ENCODE peak calls at places on chromosomes 3 and 15, in five cellular contexts. K is Peyer's patch, P is heart left ventricle, M is psoas muscle, R is breast epithelium. L is an unnamed sample. For H3K27me3, the result is how much of the 10 kb centered on the place peaks cover.

GRCh38 chr15:95872366-95872771 is 458.1 kb upstream of the NR2F2 start:
- DNase-seq in M (no peak), P (no peak), R (no peak), K (no peak), L (no peak)

GRCh38 chr15:98174286-98174685 is 213.8 kb downstream of the ARRDC4 start:
- DNase-seq in M (no peak), R (no peak), P (no peak), K (no peak), L (no peak)

GRCh38 chr3:121957674-121958419 is 63.6 kb downstream of the SLC15A2 start:
- DNase-seq in K (no peak), P (no peak), M (no peak), R (no peak), L (no peak)

GRCh38 chr3:146262711-146263110 is 11.8 kb upstream of the PLSCR4 start:
- DNase-seq in R (no peak), P (no peak), K (no peak), M (no peak), L (no peak)

GRCh38 chr3:128505771-128506170 is 12.8 kb upstream of the GATA2 start:
- DNase-seq in K (no peak), P (no peak), R (no peak), M (no peak), L (no peak)

GRCh38 chr3:50388021-50388719 is 28.8 kb upstream of the TMEM115 start:
- DNase-seq in M (no peak), R (no peak), K (no peak), P (no peak), L (peak)

GRCh38 chr3:53658613-53659193 is 164.3 kb downstream of the CACNA1D start:
- DNase-seq in P (no peak), R (no peak), K (no peak), M (no peak), L (no peak)

GRCh38 chr15:63079938-63080626 is 37.5 kb downstream of the TPM1 start:
- DNase-seq in R (no peak), K (no peak), M (peak), P (no peak), L (no peak)

GRCh38 chr3:66362541-66362941 is 138.3 kb downstream of the LRIG1 start:
- DNase-seq in K (no peak), R (no peak), P (no peak), M (no peak), L (no peak)

GRCh38 chr3:71562938-71563337 is 20.6 kb downstream of the FOXP1 start:
- DNase-seq in P (no peak), R (no peak), M (no peak), K (no peak), L (no peak)

GRCh38 chr15:55060831-55061230 is 135.9 kb downstream of the RSL24D1 start:
- DNase-seq in K (no peak), P (no peak), R (no peak), M (no peak), L (peak)

GRCh38 chr3:182349051-182349450 is 444.3 kb upstream of the ATP11B start:
- DNase-seq in P (no peak), R (no peak), K (no peak), M (no peak), L (no peak)

GRCh38 chr3:11556851-11557644 is 86.7 kb downstream of the VGLL4 start:
- DNase-seq in K (no peak), P (peak), M (peak), R (peak), L (no peak)

GRCh38 chr3:54213910-54214309 is 91.6 kb downstream of the CACNA2D3 start:
- DNase-seq in P (no peak), K (no peak), R (no peak), M (no peak), L (no peak)

GRCh38 chr3:29514170-29514569 is 233.3 kb downstream of the RBMS3 start:
- DNase-seq in M (no peak), R (no peak), P (no peak), K (no peak), L (no peak)

GRCh38 chr3:175857666-175858270 is 998.6 kb downstream of the NAALADL2 start:
- DNase-seq in K (no peak), M (no peak), P (no peak), R (no peak), L (no peak)

GRCh38 chr15:27361418-27361817 is 390.4 kb downstream of the GABRG3 start:
- DNase-seq in P (no peak), M (no peak), K (no peak), R (no peak), L (no peak)

GRCh38 chr3:14988988-14989394 is 41.6 kb downstream of the NR2C2 start:
- DNase-seq in K (peak), R (no peak), P (no peak), M (no peak), L (peak)

GRCh38 chr3:101642441-101642840 is 34.5 kb downstream of the ZBTB11 start:
- DNase-seq in K (no peak), M (no peak), R (no peak), P (no peak), L (no peak)

GRCh38 chr15:26134812-26135211 is 271.7 kb upstream of the ATP10A start:
- DNase-seq in R (no peak), K (no peak), M (no peak), P (no peak), L (no peak)

GRCh38 chr15:35713733-35714132 is 167.8 kb upstream of the DPH6 start:
- DNase-seq in R (no peak), M (no peak), P (no peak), K (no peak), L (no peak)

GRCh38 chr3:168121175-168121853 is 25.6 kb upstream of the GOLIM4 start:
- DNase-seq in M (peak), K (no peak), P (no peak), R (peak), L (no peak)

GRCh38 chr15:36334059-36334458 is 245.4 kb upstream of the CDIN1 start:
- DNase-seq in K (no peak), M (no peak), R (no peak), P (no peak), L (no peak)

GRCh38 chr3:32725721-32726120 is 40.7 kb downstream of the CNOT10 start:
- DNase-seq in M (no peak), K (no peak), R (no peak), P (no peak), L (no peak)

GRCh38 chr3:89606151-89606550 is 498.7 kb downstream of the EPHA3 start:
- DNase-seq in K (no peak), P (no peak), R (no peak), M (no peak), L (no peak)

GRCh38 chr15:36356511-36356910 is 222.9 kb upstream of the CDIN1 start:
- DNase-seq in M (no peak), R (no peak), P (no peak), K (no peak), L (no peak)

GRCh38 chr15:92467245-92467644 is 73.6 kb downstream of the ST8SIA2 start:
- DNase-seq in M (no peak), P (no peak), R (no peak), K (no peak), L (no peak)

GRCh38 chr15:90225504-90226234 is 8.1 kb downstream of the CIB1 start:
- DNase-seq in R (no peak), K (no peak), M (no peak), P (no peak), L (no peak)

GRCh38 chr3:35505181-35505580 is 134.1 kb upstream of the ARPP21 start:
- DNase-seq in K (no peak), P (no peak), R (no peak), M (peak), L (peak)

GRCh38 chr15:89783111-89783860 is 7.2 kb downstream of the MESP2 start:
- DNase-seq in R (no peak), K (no peak), P (no peak), M (no peak), L (peak)

GRCh38 chr15:28935316-28935715 is 49.5 kb downstream of the APBA2 start:
- DNase-seq in M (no peak), P (no peak), K (peak), R (no peak), L (no peak)
- TF ChIP-seq CTCF in M (no peak), P (peak), K (no peak), R (no peak), L (peak)

GRCh38 chr3:62376187-62376720 is 2.9 kb upstream of the FEZF2 start:
- DNase-seq in P (no peak), R (no peak), K (no peak), M (no peak), L (no peak)

GRCh38 chr3:62376906-62377865 is 3.8 kb upstream of the FEZF2 start:
- DNase-seq in P (no peak), M (no peak), R (no peak), K (no peak), L (no peak)

GRCh38 chr3:62373714-62374333 is 474 bp upstream of the FEZF2 start:
- DNase-seq in P (no peak), M (no peak), R (no peak), K (no peak), L (no peak)

GRCh38 chr3:62374375-62374876 is 1.1 kb upstream of the FEZF2 start:
- DNase-seq in P (no peak), K (no peak), R (no peak), M (no peak), L (no peak)

DNA sequence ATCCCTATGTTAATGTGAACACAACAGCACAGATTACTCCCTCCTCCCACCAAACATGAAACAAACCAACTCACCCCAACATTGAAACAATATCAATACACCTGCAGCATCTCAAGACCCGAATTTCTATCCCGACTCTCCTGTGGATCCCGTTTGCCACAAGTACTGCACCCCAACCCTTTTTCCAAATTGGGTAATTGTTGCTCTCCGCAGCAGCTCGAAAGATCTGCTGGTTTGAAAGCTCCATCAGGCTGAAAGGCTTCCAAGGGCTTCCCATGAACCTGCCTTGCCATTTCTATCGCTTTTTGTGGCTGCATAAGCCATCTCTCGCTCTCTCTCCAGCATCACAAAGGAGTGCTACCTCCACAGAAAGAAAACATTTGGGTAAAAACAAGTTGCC is 2.3 kb upstream of the FEZF2 start:
- DNase-seq in R (no peak), K (no peak), M (no peak), P (no peak), L (no peak)
- H3K27me3 ChIP-seq in R (under half), K (under half), M (under half), P (half or more), L (half or more)

GRCh38 chr3:160133757-160134156 is 91.5 kb upstream of the C3orf80 start:
- DNase-seq in R (no peak), P (no peak), K (no peak), M (no peak), L (no peak)
- TF ChIP-seq CTCF in R (no peak), P (no peak), K (no peak), M (no peak), L (no peak)

DNA sequence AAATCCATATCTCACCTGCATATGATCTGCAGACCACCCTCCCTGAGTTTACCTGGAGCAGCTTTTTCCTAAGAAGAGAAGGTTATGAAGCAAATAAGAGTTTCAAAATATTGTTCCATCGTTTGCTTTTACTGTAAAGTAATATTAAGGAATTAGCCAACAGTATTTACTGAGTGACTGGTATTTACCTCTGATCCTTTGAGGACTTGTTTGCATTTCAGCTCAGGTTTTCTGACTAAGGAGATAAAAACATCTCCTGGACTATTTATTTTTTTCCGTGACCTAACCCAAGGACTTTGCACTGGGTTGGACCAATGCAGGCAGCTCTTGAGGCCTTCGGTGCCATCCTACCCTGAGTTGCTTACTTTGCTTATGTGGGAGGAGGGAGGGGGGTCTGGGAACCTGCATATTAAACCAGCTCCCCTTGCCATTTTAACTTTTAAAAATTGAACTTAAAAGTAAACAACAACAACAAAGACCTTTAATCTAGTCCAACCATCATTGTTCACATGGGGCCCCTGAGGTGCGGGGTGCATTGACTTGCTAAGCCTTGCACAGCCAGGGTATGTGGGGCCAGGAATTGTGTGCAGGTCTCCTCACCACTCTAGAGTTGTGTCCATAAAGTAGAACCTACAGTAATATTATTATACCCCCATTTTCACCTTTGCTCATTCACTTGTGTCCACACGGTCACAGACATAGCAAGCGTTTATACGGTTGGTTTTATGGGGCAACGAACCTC is 39.3 kb downstream of the TRAK1 start:
- DNase-seq in P (no peak), K (no peak), M (no peak), R (no peak), L (no peak)
- H3K27me3 ChIP-seq in P (under half), K (under half), M (under half), R (under half), L (under half)